ENCODE peak calls at places on chromosomes 12 and 14, in eight cellular contexts. R is WERI-Rb-1, E is AG10803, B is HFF-Myc, I is choroid plexus epithelial cell, L is neural progenitor cell, Y is brain microvascular endothelial cell, T is breast epithelium. Q is an unnamed sample.

GRCh38 chr14:56514663-56515371 is 64.8 kb upstream of the TMEM260 start:
- DNase-seq in R (no peak), E (peak; percentile 9), B (peak; percentile 16), I (peak; percentile 58), L (no peak), Y (peak; percentile 32), T (no peak), Q (peak; percentile 3)

GRCh38 chr12:29707846-29708245 is 75.9 kb downstream of the TMTC1 start:
- DNase-seq in R (no peak), E (no peak), B (no peak), I (peak; percentile 70), L (no peak), Y (no peak), T (no peak), Q (no peak)

GRCh38 chr14:100140452-100141132 is 18.9 kb downstream of the DEGS2 start:
- DNase-seq in R (no peak), E (no peak), B (no peak), I (peak; percentile 38), L (peak; percentile 88), Y (no peak), T (no peak), Q (peak; percentile 20)

GRCh38 chr12:6494968-6495367 is 1.1 kb downstream of the NCAPD2 start:
- DNase-seq in R (no peak), E (no peak), B (no peak), I (no peak), L (no peak), Y (no peak), T (no peak), Q (no peak)

GRCh38 chr12:26803552-26803951 is 29.4 kb downstream of the ITPR2 start:
- DNase-seq in R (no peak), E (peak; percentile 83), B (no peak), I (peak; percentile 52), L (no peak), Y (no peak), T (peak; percentile 51), Q (peak; percentile 73)

GRCh38 chr12:119088917-119089667 is 89.6 kb upstream of the HSPB8 start:
- DNase-seq in R (no peak), E (no peak), B (no peak), I (no peak), L (peak; percentile 81), Y (no peak), T (no peak), Q (no peak)

GRCh38 chr12:62781136-62781880 is 153.6 kb downstream of the PPM1H start:
- DNase-seq in R (no peak), E (no peak), B (no peak), I (no peak), L (no peak), Y (no peak), T (no peak), Q (no peak)

GRCh38 chr14:92657457-92658142 is 90.8 kb downstream of the LGMN start:
- DNase-seq in R (no peak), E (no peak), B (no peak), I (no peak), L (no peak), Y (no peak), T (peak; percentile 27), Q (no peak)

GRCh38 chr12:41269056-41269455 is 80.9 kb downstream of the PDZRN4 start:
- DNase-seq in R (no peak), E (no peak), B (no peak), I (no peak), L (no peak), Y (no peak), T (no peak), Q (no peak)

GRCh38 chr14:29798078-29798477 is 129.6 kb downstream of the PRKD1 start:
- DNase-seq in R (no peak), E (no peak), B (no peak), I (no peak), L (no peak), Y (no peak), T (no peak), Q (no peak)

GRCh38 chr14:73223049-73223448 is 14.3 kb upstream of the PAPLN start:
- DNase-seq in R (no peak), E (peak; percentile 76), B (no peak), I (peak; percentile 76), L (no peak), Y (no peak), T (no peak), Q (no peak)

GRCh38 chr12:79156846-79157463 is 292.4 kb downstream of the SYT1 start:
- DNase-seq in R (no peak), E (no peak), B (no peak), I (no peak), L (no peak), Y (no peak), T (no peak), Q (no peak)

GRCh38 chr14:76937181-76938091 is 91.1 kb downstream of the IRF2BPL start:
- DNase-seq in R (no peak), E (peak; percentile 90), B (no peak), I (peak; percentile 88), L (peak; percentile 78), Y (peak; percentile 89), T (no peak), Q (peak; percentile 91)

GRCh38 chr12:46364777-46365580 is 7.6 kb downstream of the SLC38A2 start:
- DNase-seq in R (no peak), E (peak; percentile 66), B (no peak), I (peak; percentile 87), L (no peak), Y (peak; percentile 82), T (no peak), Q (peak; percentile 83)

GRCh38 chr12:46361667-46362034 is 10.9 kb downstream of the SLC38A2 start:
- DNase-seq in R (no peak), E (no peak), B (no peak), I (peak; percentile 27), L (no peak), Y (no peak), T (no peak), Q (no peak)

GRCh38 chr12:46362895-46363581 is 9.5 kb downstream of the SLC38A2 start:
- DNase-seq in R (no peak), E (no peak), B (no peak), I (peak; percentile 63), L (no peak), Y (no peak), T (no peak), Q (no peak)

GRCh38 chr12:46364300-46364696 is 8.3 kb downstream of the SLC38A2 start:
- DNase-seq in R (no peak), E (no peak), B (no peak), I (peak; percentile 9), L (no peak), Y (no peak), T (no peak), Q (no peak)

GRCh38 chr12:46363582-46364299 is 8.8 kb downstream of the SLC38A2 start:
- DNase-seq in R (no peak), E (no peak), B (no peak), I (no peak), L (no peak), Y (no peak), T (no peak), Q (no peak)
- H3K4me3 ChIP-seq in R (no peak overlapping the region), E (peak overlapping the region; percentile 84), B (no peak overlapping the region), I (no peak overlapping the region), L (no peak overlapping the region), Y (no peak overlapping the region), T (no peak overlapping the region), Q (no peak overlapping the region)

GRCh38 chr12:46265102-46265501 is 3.7 kb downstream of the SLC38A1 start:
- DNase-seq in R (no peak), E (no peak), B (no peak), I (no peak), L (no peak), Y (no peak), T (no peak), Q (no peak)

GRCh38 chr12:46264057-46264456 is 4.8 kb downstream of the SLC38A1 start:
- DNase-seq in R (no peak), E (peak; percentile 77), B (no peak), I (peak; percentile 89), L (no peak), Y (no peak), T (no peak), Q (no peak)

GRCh38 chr12:46265734-46266133 is 3.1 kb downstream of the SLC38A1 start:
- DNase-seq in R (no peak), E (no peak), B (no peak), I (no peak), L (no peak), Y (no peak), T (no peak), Q (no peak)

GRCh38 chr12:46261658-46262057 is 7.2 kb downstream of the SLC38A1 start:
- DNase-seq in R (no peak), E (no peak), B (no peak), I (no peak), L (no peak), Y (no peak), T (no peak), Q (no peak)

DNA sequence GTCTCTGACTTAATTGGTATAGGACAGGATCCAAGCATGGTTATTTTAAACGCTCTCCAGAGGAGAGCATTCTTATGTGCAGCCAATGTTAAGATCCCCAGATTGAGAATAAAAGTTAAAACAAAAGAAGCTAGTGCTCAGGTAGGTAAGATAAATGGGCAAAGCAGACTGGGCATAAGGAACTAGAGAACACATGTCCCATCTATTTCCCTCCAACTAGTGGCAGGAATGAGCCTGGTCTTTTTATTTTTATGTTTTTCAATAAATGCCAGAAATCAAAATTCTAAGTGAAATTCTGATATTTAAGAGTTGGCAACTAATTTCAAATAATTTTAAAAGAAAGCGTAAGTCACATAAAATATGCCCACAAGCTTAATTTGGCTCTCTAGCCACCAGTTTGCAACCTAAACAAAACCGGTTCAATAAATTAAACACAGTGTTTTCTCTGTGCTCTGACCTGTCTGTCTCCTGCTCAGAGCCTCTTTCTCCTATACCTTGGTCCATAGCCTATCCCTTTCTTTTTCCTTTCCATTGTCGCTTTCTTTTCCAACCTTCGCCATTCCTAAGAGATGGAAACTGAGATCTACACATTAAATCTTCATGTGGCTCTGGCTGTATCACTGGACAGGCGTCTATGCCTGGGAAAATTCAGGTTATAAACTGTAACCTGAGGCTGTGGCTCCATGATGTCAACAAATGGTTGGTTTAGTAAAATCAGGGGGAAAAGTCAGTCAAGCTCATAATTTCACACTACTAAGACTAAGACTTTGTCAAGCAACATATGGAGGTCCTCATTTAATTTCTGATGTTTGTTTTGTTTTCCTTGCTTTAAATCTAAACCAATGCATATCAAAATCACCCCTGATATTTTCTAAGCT is 5.5 kb downstream of the SLC38A1 start:
- DNase-seq in R (no peak), E (no peak), B (no peak), I (no peak), L (no peak), Y (no peak), T (no peak), Q (no peak)
- TF ChIP-seq CTCF in R (peak; percentile 14), E (peak; percentile 32), B (peak; percentile 36), I (peak; percentile 34), L (peak; percentile 57), Y (peak; percentile 9), T (peak; percentile 38), Q (peak; percentile 20)

DNA sequence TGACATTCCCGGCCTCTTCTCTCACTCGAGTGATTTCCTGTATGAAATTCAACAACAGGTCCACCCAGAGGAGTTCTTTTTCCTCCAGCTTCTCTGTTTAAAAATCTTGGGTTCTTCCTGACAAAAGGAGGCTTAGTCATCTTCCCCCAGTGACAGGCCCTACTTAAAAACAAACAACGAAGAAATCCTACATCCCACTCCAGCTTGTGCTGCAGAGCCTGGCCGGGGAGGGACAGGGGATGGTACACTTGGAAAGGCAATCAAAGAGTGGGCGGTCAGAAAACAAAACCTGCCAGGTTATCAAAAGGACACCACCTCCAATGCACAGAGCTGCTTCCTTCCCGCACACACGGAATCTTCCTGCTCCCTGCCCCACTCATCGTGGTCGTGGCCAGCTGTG is 101.3 kb downstream of the CACNA1C start:
- DNase-seq in R (no peak), E (peak; percentile 53), B (no peak), I (peak; percentile 41), L (peak; percentile 20), Y (peak; percentile 19), T (no peak), Q (peak; percentile 62)
- H3K4me3 ChIP-seq in R (no peak overlapping the region), E (no peak overlapping the region), B (no peak overlapping the region), I (no peak overlapping the region), L (no peak overlapping the region), Y (no peak overlapping the region), T (no peak overlapping the region), Q (no peak overlapping the region)

GRCh38 chr14:25431211-25432076 is 381.5 kb upstream of the STXBP6 start:
- DNase-seq in R (peak; percentile 13), E (no peak), B (no peak), I (peak; percentile 5), L (peak; percentile 58), Y (no peak), T (no peak), Q (no peak)
- TF ChIP-seq CTCF in R (peak; percentile 52), E (no peak), B (peak; percentile 13), I (no peak), L (peak; percentile 65), Y (no peak), T (no peak), Q (no peak)